ENCODE peak calls at places on chromosomes 6 and 20, in eight cellular contexts. V, R, E, U, B, T, K and P are unnamed samples.

GRCh38 chr6:41325446-41326066 is 9.9 kb upstream of the NCR2 start:
- DNase-seq in V (no peak), U (no peak), K (no peak), B (no peak), E (no peak), R (no peak), T (no peak), P (no peak)

GRCh38 chr6:148497256-148497655 is 154.6 kb downstream of the SASH1 start:
- DNase-seq in K (no peak), T (no peak), U (no peak), B (no peak), V (no peak), E (peak; percentile 60), R (no peak), P (no peak)

GRCh38 chr20:24859539-24859938 is 89.5 kb upstream of the CST7 start:
- DNase-seq in V (no peak), R (no peak), U (no peak), B (no peak), T (no peak), K (no peak), E (no peak), P (no peak)

GRCh38 chr6:135162678-135163439 is 18.2 kb upstream of the MYB start:
- DNase-seq in R (no peak), U (no peak), E (no peak), K (no peak), B (peak; percentile 20), T (no peak), V (no peak), P (no peak)

GRCh38 chr6:68975064-68975463 is 340.0 kb downstream of the ADGRB3 start:
- DNase-seq in E (no peak), R (no peak), V (no peak), U (no peak), T (no peak), B (no peak), K (peak; percentile 47), P (no peak)

GRCh38 chr6:56890683-56891429 is 64.1 kb upstream of the BEND6 start:
- DNase-seq in T (no peak), R (no peak), K (no peak), E (peak; percentile 63), V (no peak), U (no peak), B (peak; percentile 90), P (no peak)

GRCh38 chr6:53058388-53058890 is 6.8 kb upstream of the FBXO9 start:
- DNase-seq in K (no peak), T (no peak), V (peak; percentile 23), E (no peak), R (no peak), B (no peak), U (no peak), P (no peak)

GRCh38 chr20:63097336-63097831 is 90.6 kb upstream of the BHLHE23 start:
- DNase-seq in R (peak; percentile 13), K (peak; percentile 6), T (peak; percentile 34), V (no peak), E (no peak), B (no peak), U (peak; percentile 26), P (no peak)

GRCh38 chr6:84263557-84263956 is 36.1 kb upstream of the CEP162 start:
- DNase-seq in E (peak; percentile 8), B (no peak), T (no peak), K (no peak), U (no peak), V (no peak), R (no peak), P (no peak)

GRCh38 chr6:4491501-4492260 is 284.5 kb upstream of the CDYL start:
- DNase-seq in R (no peak), T (no peak), E (peak; percentile 67), B (no peak), V (no peak), U (no peak), K (no peak), P (no peak)

GRCh38 chr6:41591859-41592502 is 45.8 kb downstream of the FOXP4 start:
- DNase-seq in T (peak; percentile 83), B (peak; percentile 83), R (peak; percentile 83), K (peak; percentile 62), V (peak; percentile 71), E (peak; percentile 41), U (peak; percentile 83), P (peak; percentile 46)

GRCh38 chr6:36495086-36495485 is 52.2 kb downstream of the STK38 start:
- DNase-seq in T (no peak), R (no peak), U (no peak), E (no peak), K (no peak), V (no peak), B (no peak), P (no peak)
- H3K36me3 ChIP-seq in T (no peaks in the 10 kb centered on the region), R (no peaks in the 10 kb centered on the region), U (no peaks in the 10 kb centered on the region), E (peaks cover 9% of the 10 kb centered on the region), K (peaks cover 22% of the 10 kb centered on the region), V (peaks cover 7% of the 10 kb centered on the region), B (peaks cover 72% of the 10 kb centered on the region), P (no peaks in the 10 kb centered on the region)

GRCh38 chr6:35357671-35358070 is 15.3 kb downstream of the PPARD start:
- DNase-seq in B (no peak), R (no peak), U (no peak), V (no peak), E (no peak), T (peak; percentile 1), K (no peak), P (no peak)
- H3K36me3 ChIP-seq in B (peaks cover 32% of the 10 kb centered on the region), R (no peaks in the 10 kb centered on the region), U (peaks cover 17% of the 10 kb centered on the region), V (peaks cover 13% of the 10 kb centered on the region), E (peaks cover 9% of the 10 kb centered on the region), T (no peaks in the 10 kb centered on the region), K (peaks cover 24% of the 10 kb centered on the region), P (peaks cover 1% of the 10 kb centered on the region)

GRCh38 chr20:47258745-47259695 is 97.5 kb downstream of the ZMYND8 start:
- DNase-seq in T (no peak), B (no peak), R (no peak), E (peak; percentile 77), U (no peak), V (no peak), K (peak; percentile 33), P (no peak)

GRCh38 chr20:47263080-47263479 is 93.4 kb downstream of the ZMYND8 start:
- DNase-seq in V (no peak), R (no peak), K (no peak), B (no peak), E (no peak), U (no peak), T (no peak), P (no peak)

GRCh38 chr20:47262365-47263013 is 94.0 kb downstream of the ZMYND8 start:
- DNase-seq in V (no peak), K (no peak), R (no peak), T (no peak), U (peak; percentile 59), B (no peak), E (no peak), P (no peak)

GRCh38 chr20:47263502-47264084 is 92.9 kb downstream of the ZMYND8 start:
- DNase-seq in B (peak; percentile 24), E (no peak), V (no peak), R (no peak), K (peak; percentile 64), T (no peak), U (peak; percentile 64), P (no peak)

GRCh38 chr20:47262008-47262364 is 94.5 kb downstream of the ZMYND8 start:
- DNase-seq in K (no peak), E (no peak), T (no peak), R (no peak), U (no peak), B (no peak), V (no peak), P (no peak)
- H3K36me3 ChIP-seq in K (peaks cover 46% of the 10 kb centered on the region), E (peaks cover 11% of the 10 kb centered on the region), T (no peaks in the 10 kb centered on the region), R (no peaks in the 10 kb centered on the region), U (peaks cover 6% of the 10 kb centered on the region), B (peaks cover 31% of the 10 kb centered on the region), V (peaks cover 14% of the 10 kb centered on the region), P (peaks cover 3% of the 10 kb centered on the region)

DNA sequence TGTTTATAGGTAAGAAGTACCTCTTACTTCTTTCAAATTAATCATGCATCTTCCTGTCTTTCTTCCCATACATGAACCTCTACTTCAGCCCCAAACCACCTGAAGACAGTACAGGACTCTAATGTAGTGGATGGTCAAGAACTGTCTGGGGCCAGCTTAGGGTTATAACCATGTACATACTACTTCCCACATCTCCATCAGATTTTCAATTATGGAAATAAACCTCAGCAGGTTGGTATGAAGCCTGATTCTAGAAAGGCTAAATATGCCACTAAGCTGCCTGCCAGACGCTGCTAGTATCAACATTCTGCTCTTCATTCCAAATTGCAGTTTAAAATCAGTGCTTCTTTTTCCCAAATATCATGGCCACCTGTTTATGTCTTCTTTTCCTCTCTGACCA is 99.2 kb upstream of the ID4 start:
- DNase-seq in U (no peak), K (no peak), V (no peak), R (no peak), T (no peak), E (no peak), B (no peak), P (no peak)
- H3K36me3 ChIP-seq in U (no peaks in the 10 kb centered on the region), K (no peaks in the 10 kb centered on the region), V (no peaks in the 10 kb centered on the region), R (no peaks in the 10 kb centered on the region), T (no peaks in the 10 kb centered on the region), E (no peaks in the 10 kb centered on the region), B (no peaks in the 10 kb centered on the region), P (no peaks in the 10 kb centered on the region)

DNA sequence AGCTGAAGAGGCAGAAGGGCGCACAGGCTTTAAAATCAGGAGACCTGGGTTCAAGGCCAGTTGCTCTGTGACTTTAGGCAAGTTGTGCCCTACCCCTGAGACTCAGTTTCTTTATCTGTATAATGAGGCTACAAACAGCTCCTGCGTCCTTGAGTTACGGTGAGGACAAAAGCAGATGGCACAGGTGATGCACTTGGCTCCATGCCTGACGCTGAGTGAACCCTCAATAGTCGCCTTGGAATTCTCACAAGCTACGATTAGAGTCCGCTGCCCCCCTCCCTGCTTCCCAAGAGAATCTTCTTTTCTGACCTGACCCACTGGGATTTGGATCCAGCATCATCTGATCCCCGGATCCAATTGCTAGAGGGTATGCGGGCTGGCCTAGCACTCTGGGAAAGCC is 6.4 kb downstream of the KCNG1 start:
- DNase-seq in B (no peak), V (no peak), R (no peak), E (no peak), U (no peak), T (no peak), K (no peak), P (no peak)
- H3K36me3 ChIP-seq in B (no peaks in the 10 kb centered on the region), V (no peaks in the 10 kb centered on the region), R (no peaks in the 10 kb centered on the region), E (no peaks in the 10 kb centered on the region), U (no peaks in the 10 kb centered on the region), T (no peaks in the 10 kb centered on the region), K (no peaks in the 10 kb centered on the region), P (no peaks in the 10 kb centered on the region)

GRCh38 chr20:32315885-32316284 is 38.4 kb downstream of the KIF3B start:
- DNase-seq in K (no peak), B (no peak), V (no peak), R (no peak), E (no peak), U (no peak), T (no peak), P (no peak)
- H3K36me3 ChIP-seq in K (peaks cover 17% of the 10 kb centered on the region), B (peaks cover 47% of the 10 kb centered on the region), V (no peaks in the 10 kb centered on the region), R (no peaks in the 10 kb centered on the region), E (peaks cover 4% of the 10 kb centered on the region), U (peaks cover 2% of the 10 kb centered on the region), T (no peaks in the 10 kb centered on the region), P (no peaks in the 10 kb centered on the region)

GRCh38 chr20:57688864-57689263 is 21.0 kb downstream of the PMEPA1 start:
- DNase-seq in V (no peak), B (no peak), E (no peak), U (peak; percentile 73), T (no peak), K (no peak), R (peak; percentile 77), P (no peak)
- H3K36me3 ChIP-seq in V (no peaks in the 10 kb centered on the region), B (no peaks in the 10 kb centered on the region), E (peaks cover 3% of the 10 kb centered on the region), U (no peaks in the 10 kb centered on the region), T (no peaks in the 10 kb centered on the region), K (no peaks in the 10 kb centered on the region), R (no peaks in the 10 kb centered on the region), P (no peaks in the 10 kb centered on the region)